ENCODE peak calls at places on chromosomes 6 and 20, in five cellular contexts. One of them, this sample, is unnamed.
A peak's percentile ranks its signal among the peaks of the same experiment; 100 is the strongest.

GRCh38 chr6:1313755-1314503 is 2.0 kb downstream of the FOXQ1 start:
- DNase-seq in pancreas: peak; percentile 53
- DNase-seq in HCT116: peak; percentile 15
- DNase-seq in sigmoid colon: no peak
- DNase-seq in stomach: peak; percentile 75
- DNase-seq in this sample: peak; percentile 92

GRCh38 chr6:21137708-21138358 is 455.7 kb upstream of the SOX4 start:
- DNase-seq in pancreas: no peak
- DNase-seq in HCT116: no peak
- DNase-seq in sigmoid colon: no peak
- DNase-seq in stomach: no peak
- DNase-seq in this sample: no peak

GRCh38 chr6:155530219-155530834 is 74.7 kb upstream of the NOX3 start:
- DNase-seq in pancreas: no peak
- DNase-seq in HCT116: peak; percentile 27
- DNase-seq in sigmoid colon: no peak
- DNase-seq in stomach: no peak
- DNase-seq in this sample: no peak

GRCh38 chr6:151063339-151063738 is 176.4 kb upstream of the AKAP12 start:
- DNase-seq in pancreas: no peak
- DNase-seq in HCT116: peak; percentile 74
- DNase-seq in sigmoid colon: no peak
- DNase-seq in stomach: no peak
- DNase-seq in this sample: no peak

GRCh38 chr6:139126255-139126654 is 8.6 kb upstream of the HECA start:
- DNase-seq in pancreas: no peak
- DNase-seq in HCT116: no peak
- DNase-seq in sigmoid colon: no peak
- DNase-seq in stomach: no peak
- DNase-seq in this sample: no peak

GRCh38 chr20:12925214-12925755 is 83.5 kb upstream of the SPTLC3 start:
- DNase-seq in pancreas: peak; percentile 41
- DNase-seq in HCT116: peak; percentile 19
- DNase-seq in sigmoid colon: no peak
- DNase-seq in stomach: peak; percentile 35
- DNase-seq in this sample: peak; percentile 36

GRCh38 chr6:129863664-129864063 is 2.5 kb upstream of the TMEM244 start:
- DNase-seq in pancreas: no peak
- DNase-seq in HCT116: peak; percentile 77
- DNase-seq in sigmoid colon: no peak
- DNase-seq in stomach: no peak
- DNase-seq in this sample: no peak

GRCh38 chr6:166293731-166294584 is 14.2 kb downstream of the PRR18 start:
- DNase-seq in pancreas: no peak
- DNase-seq in HCT116: no peak
- DNase-seq in sigmoid colon: no peak
- DNase-seq in stomach: no peak
- DNase-seq in this sample: no peak

GRCh38 chr20:8018928-8019177 is 708 bp downstream of the TMX4 start:
- DNase-seq in pancreas: no peak
- DNase-seq in HCT116: no peak
- DNase-seq in sigmoid colon: no peak
- DNase-seq in stomach: no peak
- DNase-seq in this sample: no peak

DNA sequence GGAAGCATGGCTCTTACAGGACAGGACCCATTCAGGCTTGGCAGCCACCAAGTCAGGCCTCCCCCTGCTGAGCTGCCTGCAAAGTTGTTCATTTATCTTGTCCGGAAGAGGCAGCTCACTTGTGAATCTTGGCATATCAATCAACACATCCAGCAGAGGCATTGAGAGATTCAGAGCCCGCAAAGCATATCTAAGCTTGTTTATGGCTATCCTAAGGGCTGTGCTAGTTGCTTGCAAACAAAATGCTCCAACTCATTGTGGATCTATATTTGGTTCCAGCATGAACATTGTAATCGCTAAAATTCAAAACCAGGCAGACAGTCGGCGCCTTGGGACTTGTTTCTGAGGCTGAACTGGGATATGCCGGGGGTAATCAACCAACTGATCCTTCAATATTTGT is 106.1 kb downstream of the UNC5CL start:
- DNase-seq in pancreas: no peak
- DNase-seq in HCT116: no peak
- DNase-seq in sigmoid colon: no peak
- DNase-seq in stomach: no peak
- DNase-seq in this sample: no peak
- H3K4me1 ChIP-seq in pancreas: no peaks in the 10 kb centered on the region
- H3K4me1 ChIP-seq in HCT116: peaks cover 10% of the 10 kb centered on the region
- H3K4me1 ChIP-seq in sigmoid colon: no peaks in the 10 kb centered on the region
- H3K4me1 ChIP-seq in stomach: peaks cover 9% of the 10 kb centered on the region
- H3K4me1 ChIP-seq in this sample: no peaks in the 10 kb centered on the region

DNA sequence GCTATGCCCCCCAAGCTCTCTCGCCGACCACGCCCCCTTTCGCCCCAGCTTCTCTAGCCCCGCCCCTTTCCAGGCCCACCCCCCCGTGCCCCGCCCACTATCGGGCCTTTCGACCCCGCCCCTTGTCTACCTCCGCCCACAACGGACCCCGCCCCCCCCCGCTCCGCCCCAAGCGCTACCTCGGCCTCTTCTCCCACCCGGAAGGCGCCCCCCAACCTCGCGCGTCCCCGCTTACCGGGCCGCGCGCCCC is 201 bp downstream of the ZBTB22 start:
- DNase-seq in pancreas: no peak
- DNase-seq in HCT116: no peak
- DNase-seq in sigmoid colon: no peak
- DNase-seq in stomach: no peak
- DNase-seq in this sample: no peak
- H3K4me1 ChIP-seq in pancreas: peaks cover 45% of the 10 kb centered on the region
- H3K4me1 ChIP-seq in HCT116: peaks cover 71% of the 10 kb centered on the region
- H3K4me1 ChIP-seq in sigmoid colon: peaks cover 61% of the 10 kb centered on the region
- H3K4me1 ChIP-seq in stomach: peaks cover 79% of the 10 kb centered on the region
- H3K4me1 ChIP-seq in this sample: peaks cover 55% of the 10 kb centered on the region

GRCh38 chr6:40425192-40425919 is 161.8 kb downstream of the LRFN2 start:
- DNase-seq in pancreas: peak; percentile 16
- DNase-seq in HCT116: no peak
- DNase-seq in sigmoid colon: no peak
- DNase-seq in stomach: peak; percentile 46
- DNase-seq in this sample: no peak

GRCh38 chr6:40431706-40432105 is 155.5 kb downstream of the LRFN2 start:
- DNase-seq in pancreas: no peak
- DNase-seq in HCT116: no peak
- DNase-seq in sigmoid colon: no peak
- DNase-seq in stomach: no peak
- DNase-seq in this sample: no peak

GRCh38 chr6:40426341-40427066 is 160.7 kb downstream of the LRFN2 start:
- DNase-seq in pancreas: no peak
- DNase-seq in HCT116: no peak
- DNase-seq in sigmoid colon: no peak
- DNase-seq in stomach: no peak
- DNase-seq in this sample: no peak

DNA sequence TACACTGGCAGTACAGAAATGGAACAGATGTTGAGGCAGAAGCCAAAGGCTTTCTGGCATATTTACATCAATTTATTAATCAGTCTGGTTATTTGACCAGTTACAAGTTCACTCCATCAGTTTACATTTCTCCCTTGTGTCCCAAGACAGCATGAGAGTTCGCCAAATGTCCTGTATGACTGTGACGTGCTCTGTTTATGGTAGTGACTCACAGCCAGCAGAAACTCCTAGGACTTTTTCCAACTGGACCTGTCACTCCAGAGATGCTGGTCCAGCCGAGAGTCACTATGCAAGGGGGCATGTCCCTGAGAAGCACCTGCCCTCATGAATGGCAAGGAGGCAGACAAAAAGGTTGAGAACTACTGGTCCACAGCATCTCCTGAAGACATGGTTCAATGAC is 160.0 kb downstream of the LRFN2 start:
- DNase-seq in pancreas: peak; percentile 58
- DNase-seq in HCT116: no peak
- DNase-seq in sigmoid colon: no peak
- DNase-seq in stomach: peak; percentile 37
- DNase-seq in this sample: no peak
- H3K4me1 ChIP-seq in pancreas: no peaks in the 10 kb centered on the region
- H3K4me1 ChIP-seq in HCT116: no peaks in the 10 kb centered on the region
- H3K4me1 ChIP-seq in sigmoid colon: peaks cover 5% of the 10 kb centered on the region
- H3K4me1 ChIP-seq in stomach: peaks cover 19% of the 10 kb centered on the region
- H3K4me1 ChIP-seq in this sample: no peaks in the 10 kb centered on the region

GRCh38 chr20:37915800-37916570 is 13.1 kb downstream of the VSTM2L start:
- DNase-seq in pancreas: no peak
- DNase-seq in HCT116: no peak
- DNase-seq in sigmoid colon: no peak
- DNase-seq in stomach: peak; percentile 47
- DNase-seq in this sample: no peak

GRCh38 chr20:37918035-37918434 is 15.1 kb downstream of the VSTM2L start:
- DNase-seq in pancreas: no peak
- DNase-seq in HCT116: no peak
- DNase-seq in sigmoid colon: no peak
- DNase-seq in stomach: no peak
- DNase-seq in this sample: no peak

GRCh38 chr20:37915434-37915787 is 12.5 kb downstream of the VSTM2L start:
- DNase-seq in pancreas: no peak
- DNase-seq in HCT116: no peak
- DNase-seq in sigmoid colon: no peak
- DNase-seq in stomach: no peak
- DNase-seq in this sample: no peak

GRCh38 chr20:37919389-37920040 is 16.6 kb downstream of the VSTM2L start:
- DNase-seq in pancreas: no peak
- DNase-seq in HCT116: no peak
- DNase-seq in sigmoid colon: no peak
- DNase-seq in stomach: no peak
- DNase-seq in this sample: no peak

GRCh38 chr20:37917436-37917835 is 14.5 kb downstream of the VSTM2L start:
- DNase-seq in pancreas: no peak
- DNase-seq in HCT116: no peak
- DNase-seq in sigmoid colon: no peak
- DNase-seq in stomach: no peak
- DNase-seq in this sample: no peak
- H3K4me1 ChIP-seq in pancreas: no peaks in the 10 kb centered on the region
- H3K4me1 ChIP-seq in HCT116: no peaks in the 10 kb centered on the region
- H3K4me1 ChIP-seq in sigmoid colon: peaks cover 21% of the 10 kb centered on the region
- H3K4me1 ChIP-seq in stomach: peaks cover 29% of the 10 kb centered on the region
- H3K4me1 ChIP-seq in this sample: peaks cover 12% of the 10 kb centered on the region

GRCh38 chr6:31541059-31541657 is 645 bp downstream of the DDX39B start:
- DNase-seq in pancreas: peak; percentile 43
- DNase-seq in HCT116: no peak
- DNase-seq in sigmoid colon: no peak
- DNase-seq in stomach: no peak
- DNase-seq in this sample: no peak
- H3K4me1 ChIP-seq in pancreas: peaks cover 32% of the 10 kb centered on the region
- H3K4me1 ChIP-seq in HCT116: peaks cover 29% of the 10 kb centered on the region
- H3K4me1 ChIP-seq in sigmoid colon: peaks cover 38% of the 10 kb centered on the region
- H3K4me1 ChIP-seq in stomach: peaks cover 62% of the 10 kb centered on the region
- H3K4me1 ChIP-seq in this sample: peaks cover 36% of the 10 kb centered on the region